ENCODE peak calls at places on chromosome 5, in five cellular contexts. N is kidney, P is MM.1S, A is A549, J is neural crest cell. F is an unnamed sample.

GRCh38 chr5:42826757-42827156 is 15.1 kb upstream of the SELENOP start:
- DNase-seq in N (no peak), P (no peak), A (no peak), J (no peak), F (no peak)

GRCh38 chr5:120532835-120533234 is 68.7 kb downstream of the PRR16 start:
- DNase-seq in N (no peak), P (no peak), A (peak), J (peak), F (no peak)

GRCh38 chr5:97478513-97478912 is 295.5 kb upstream of the RIOK2 start:
- DNase-seq in N (no peak), P (no peak), A (no peak), J (no peak), F (no peak)

GRCh38 chr5:57007349-57007748 is 55.4 kb upstream of the MIER3 start:
- DNase-seq in N (no peak), P (peak), A (no peak), J (no peak), F (peak)

GRCh38 chr5:52734557-52734956 is 53.2 kb upstream of the ITGA1 start:
- DNase-seq in N (no peak), P (no peak), A (no peak), J (no peak), F (no peak)

GRCh38 chr5:40236001-40236400 is 443.7 kb upstream of the PTGER4 start:
- DNase-seq in N (no peak), P (no peak), A (no peak), J (no peak), F (no peak)

GRCh38 chr5:93790401-93790800 is 49.0 kb upstream of the POU5F2 start:
- DNase-seq in N (no peak), P (no peak), A (no peak), J (no peak), F (no peak)

GRCh38 chr5:179378441-179379271 is 33.4 kb upstream of the ADAMTS2 start:
- DNase-seq in N (peak), P (no peak), A (no peak), J (no peak), F (peak)

GRCh38 chr5:179376701-179377420 is 31.6 kb upstream of the ADAMTS2 start:
- DNase-seq in N (peak), P (no peak), A (no peak), J (no peak), F (no peak)

GRCh38 chr5:64632251-64632650 is 58.1 kb upstream of the SHISAL2B start:
- DNase-seq in N (no peak), P (no peak), A (no peak), J (no peak), F (no peak)

GRCh38 chr5:13536921-13537320 is 407.6 kb downstream of the DNAH5 start:
- DNase-seq in N (no peak), P (no peak), A (no peak), J (no peak), F (no peak)

GRCh38 chr5:177595991-177596774 is 3.7 kb upstream of the B4GALT7 start:
- DNase-seq in N (no peak), P (no peak), A (no peak), J (no peak), F (no peak)

GRCh38 chr5:159332800-159333563 is 2.7 kb upstream of the IL12B start:
- DNase-seq in N (no peak), P (no peak), A (no peak), J (no peak), F (no peak)

GRCh38 chr5:179422213-179422839 is 77.1 kb upstream of the ADAMTS2 start:
- DNase-seq in N (no peak), P (no peak), A (no peak), J (no peak), F (no peak)

GRCh38 chr5:161150589-161150988 is 298.6 kb upstream of the ATP10B start:
- DNase-seq in N (no peak), P (no peak), A (no peak), J (no peak), F (no peak)
- TF ChIP-seq CTCF in N (no peak), P (no peak), A (no peak), J (no peak), F (no peak)

GRCh38 chr5:10233505-10233904 is 16.2 kb downstream of the ATPSCKMT start:
- DNase-seq in N (no peak), P (no peak), A (peak), J (peak), F (peak)
- TF ChIP-seq CTCF in N (peak), P (no peak), A (peak), J (peak), F (peak)

DNA sequence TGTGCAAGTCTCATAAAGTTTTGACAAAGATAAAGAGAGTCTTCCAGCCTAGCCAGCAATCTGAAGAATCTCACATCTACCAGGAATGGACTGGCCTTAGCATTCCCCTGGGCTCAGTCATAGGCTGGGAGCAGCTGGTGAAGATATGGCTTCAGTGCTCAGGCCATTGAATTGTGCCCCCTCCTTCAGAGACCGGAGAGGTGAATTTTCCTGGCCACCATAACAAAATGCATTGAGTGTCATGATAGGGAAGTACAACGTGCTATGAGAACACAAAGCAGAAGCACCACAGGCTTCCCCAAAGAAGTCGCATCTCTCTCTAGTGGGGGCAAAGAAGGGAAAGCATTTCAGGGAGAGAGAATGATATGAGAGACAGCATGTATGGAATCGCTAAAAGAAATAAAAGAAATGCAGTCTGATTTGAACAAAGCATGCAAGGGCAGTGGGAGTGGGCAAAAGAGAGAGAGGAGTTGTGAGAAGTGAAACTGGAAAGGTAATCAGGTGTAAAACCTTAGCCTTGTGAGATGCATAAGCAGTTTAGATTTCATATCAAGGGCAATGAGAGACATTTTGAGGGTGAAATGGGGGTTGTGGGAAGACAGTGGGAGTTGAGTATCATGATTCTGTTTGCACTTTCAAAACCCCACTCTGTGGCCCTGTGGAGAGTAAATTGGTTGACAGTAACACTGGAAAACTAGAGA is 57.1 kb upstream of the NMUR2 start:
- DNase-seq in N (no peak), P (no peak), A (peak), J (no peak), F (no peak)
- TF ChIP-seq CTCF in N (no peak), P (no peak), A (peak), J (no peak), F (no peak)

DNA sequence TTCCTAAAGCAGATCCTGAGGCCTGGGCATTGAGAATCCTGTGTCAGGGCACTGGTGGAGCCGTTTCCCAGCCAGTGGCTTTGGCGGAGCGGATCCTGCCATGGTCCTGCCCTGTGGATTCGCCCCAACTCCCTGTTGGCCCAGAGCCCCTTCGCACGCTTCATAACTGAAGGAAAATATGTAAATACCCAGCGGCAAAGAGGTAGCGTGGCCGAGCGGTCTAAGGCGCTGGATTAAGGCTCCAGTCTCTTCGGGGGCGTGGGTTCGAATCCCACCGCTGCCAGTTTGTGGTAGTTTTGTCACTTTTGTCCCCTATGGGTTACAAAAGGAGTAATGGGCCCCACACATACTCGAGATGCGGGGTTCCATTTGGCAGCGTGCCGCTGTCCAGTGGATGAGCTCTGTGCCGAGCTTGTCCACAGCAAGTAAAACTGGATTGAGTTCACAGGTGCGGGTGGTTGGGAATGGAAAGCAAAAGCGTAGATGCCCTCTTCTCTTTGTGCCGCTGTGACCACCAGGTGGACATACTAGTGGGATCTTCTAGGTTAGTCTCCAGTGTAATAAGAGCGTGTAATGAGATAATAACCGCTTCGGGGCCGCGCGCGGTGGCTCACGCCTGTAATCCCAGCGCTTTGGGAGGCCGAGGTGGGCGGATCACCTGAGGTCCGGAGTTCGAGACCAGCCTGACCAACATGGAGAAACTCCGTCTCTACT is 17.3 kb downstream of the TRIM7 start:
- DNase-seq in N (peak), P (peak), A (no peak), J (peak), F (peak)
- TF ChIP-seq CTCF in N (no peak), P (no peak), A (peak), J (peak), F (peak)

GRCh38 chr5:33260098-33260497 is 180.7 kb upstream of the TARS1 start:
- DNase-seq in N (no peak), P (no peak), A (no peak), J (no peak), F (no peak)

GRCh38 chr5:33258553-33258952 is 182.2 kb upstream of the TARS1 start:
- DNase-seq in N (no peak), P (no peak), A (no peak), J (no peak), F (no peak)

GRCh38 chr5:33254581-33254980 is 186.2 kb upstream of the TARS1 start:
- DNase-seq in N (no peak), P (no peak), A (no peak), J (no peak), F (no peak)

GRCh38 chr5:33261305-33261704 is 179.5 kb upstream of the TARS1 start:
- DNase-seq in N (no peak), P (no peak), A (no peak), J (no peak), F (no peak)

GRCh38 chr5:33257807-33258491 is 182.8 kb upstream of the TARS1 start:
- DNase-seq in N (no peak), P (no peak), A (no peak), J (no peak), F (no peak)
- TF ChIP-seq CTCF in N (no peak), P (no peak), A (no peak), J (no peak), F (peak)

DNA sequence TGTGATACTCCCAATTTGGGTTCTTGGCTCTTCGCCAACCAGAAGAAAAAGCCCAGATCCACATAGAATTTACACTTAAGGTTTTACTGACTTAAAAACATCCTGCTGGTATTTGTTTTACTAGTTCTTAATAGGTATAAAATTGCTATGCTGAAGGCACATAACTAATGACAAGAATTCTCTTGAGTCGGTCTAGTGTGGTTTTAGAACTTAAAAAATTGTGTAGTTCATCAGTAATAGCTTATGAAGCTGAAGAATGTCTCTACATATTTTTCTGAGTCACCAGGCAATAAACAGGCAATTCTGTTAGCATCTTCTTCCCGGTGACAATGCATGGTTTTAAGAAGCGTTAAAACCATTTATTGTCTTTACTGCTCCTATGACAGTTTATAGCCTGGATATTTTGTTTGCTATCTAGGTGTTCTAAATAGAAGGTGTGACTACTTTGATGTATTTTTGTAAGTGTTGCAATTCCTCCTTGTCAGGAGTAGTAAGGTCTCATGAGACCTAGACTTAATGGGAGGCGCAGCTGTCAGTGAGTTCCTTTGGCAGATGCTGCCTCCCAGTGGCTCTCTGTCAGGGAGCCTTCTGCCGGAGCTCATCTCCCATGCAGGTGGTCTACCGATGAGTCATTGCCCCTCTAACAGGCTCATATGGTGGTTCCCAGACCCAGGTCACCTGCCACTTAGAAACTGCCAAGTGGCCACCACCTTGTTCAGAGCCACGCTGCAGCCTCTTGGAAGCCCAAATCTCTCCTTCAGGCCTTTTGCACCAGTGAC is 173.8 kb downstream of the MAST4 start:
- DNase-seq in N (no peak), P (no peak), A (no peak), J (no peak), F (no peak)
- TF ChIP-seq CTCF in N (no peak), P (no peak), A (no peak), J (peak), F (peak)

F was measured in osteocyte.